ENCODE peak calls at places on chromosomes 7 and 10, in four cellular contexts. H, I, C and Z are unnamed samples.

GRCh38 chr7:135853499-135853898 is 104.9 kb upstream of the FAM180A start:
- DNase-seq in I (no peak), H (peak), C (no peak), Z (no peak)

GRCh38 chr10:80259405-80259871 is 30.0 kb downstream of the MAT1A start:
- DNase-seq in C (no peak), H (no peak), I (no peak), Z (no peak)

GRCh38 chr7:137475966-137476365 is 132.4 kb upstream of the PTN start:
- DNase-seq in H (no peak), C (no peak), I (no peak), Z (peak)

GRCh38 chr7:90579181-90579688 is 16.9 kb upstream of the CDK14 start:
- DNase-seq in I (no peak), H (no peak), C (no peak), Z (no peak)

GRCh38 chr10:102796407-102797176 is 40.6 kb downstream of the CYP17A1 start:
- DNase-seq in I (peak), C (peak), H (peak), Z (no peak)

GRCh38 chr10:536935-537334 is 152.5 kb downstream of the DIP2C start:
- DNase-seq in I (no peak), H (no peak), C (no peak), Z (no peak)

GRCh38 chr10:102408728-102409603 is 9.6 kb downstream of the PSD start:
- DNase-seq in C (peak), H (no peak), I (peak), Z (no peak)

GRCh38 chr7:11252705-11253272 is 279.1 kb downstream of the PHF14 start:
- DNase-seq in H (no peak), I (no peak), C (no peak), Z (no peak)